ENCODE peak calls at places on chromosomes 16 and 17, in four cellular contexts. F is MM.1S, Y is astrocyte of the cerebellum, S is heart left ventricle. O is an unnamed sample.

GRCh38 chr17:40075216-40076100 is 12.7 kb downstream of the THRA start:
- DNase-seq in F (peak), Y (no peak), S (peak), O (no peak)

GRCh38 chr16:75251280-75252048 is at the start of gene BCAR1:
- DNase-seq in F (no peak), Y (no peak), S (peak), O (peak)

GRCh38 chr16:16121185-16121727 is 102.0 kb downstream of the ABCC6 start:
- DNase-seq in F (no peak), Y (no peak), S (no peak), O (no peak)

GRCh38 chr17:36599546-36600250 is 1.7 kb upstream of the MRM1 start:
- DNase-seq in F (no peak), Y (no peak), S (no peak), O (no peak)

GRCh38 chr17:82273327-82274133 is at the start of gene CSNK1D:
- DNase-seq in F (peak), Y (peak), S (peak), O (peak)

GRCh38 chr16:67858448-67858993 is 11.0 kb upstream of the CENPT start:
- DNase-seq in F (no peak), Y (no peak), S (peak), O (no peak)

GRCh38 chr16:11685844-11686618 is 17.8 kb downstream of the SNN start:
- DNase-seq in F (no peak), Y (no peak), S (no peak), O (peak)

GRCh38 chr17:28576758-28577465 is at the start of gene ALDOC:
- DNase-seq in F (peak), Y (peak), S (peak), O (peak)

GRCh38 chr17:40552806-40553693 is 12.2 kb downstream of the CCR7 start:
- DNase-seq in F (no peak), Y (no peak), S (no peak), O (peak)

GRCh38 chr17:17228521-17229279 is 8.3 kb downstream of the FLCN start:
- DNase-seq in F (no peak), Y (no peak), S (no peak), O (no peak)

GRCh38 chr16:48907906-48908634 is 298.1 kb upstream of the N4BP1 start:
- DNase-seq in F (no peak), Y (no peak), S (no peak), O (no peak)

GRCh38 chr17:50039058-50039457 is 16.9 kb upstream of the ITGA3 start:
- DNase-seq in F (no peak), Y (no peak), S (no peak), O (no peak)

GRCh38 chr16:30473231-30474061 is 904 bp downstream of the ITGAL start:
- DNase-seq in F (no peak), Y (no peak), S (no peak), O (no peak)

GRCh38 chr16:75810998-75811634 is 84.8 kb upstream of the CPHXL start:
- DNase-seq in F (no peak), Y (no peak), S (no peak), O (no peak)

GRCh38 chr17:73826872-73827228 is 182.6 kb upstream of the SDK2 start:
- DNase-seq in F (no peak), Y (no peak), S (no peak), O (no peak)

GRCh38 chr17:35796942-35797341 is 1.5 kb upstream of the MMP28 start:
- DNase-seq in F (no peak), Y (no peak), S (no peak), O (no peak)

GRCh38 chr16:3389663-3390338 is 11.0 kb downstream of the ZSCAN32 start:
- DNase-seq in F (no peak), Y (no peak), S (no peak), O (no peak)

GRCh38 chr16:11201498-11202259 is 54.3 kb downstream of the SOCS1 start:
- DNase-seq in F (no peak), Y (no peak), S (no peak), O (peak)

GRCh38 chr17:61720016-61720795 is 129.2 kb upstream of the NACA2 start:
- DNase-seq in F (no peak), Y (no peak), S (no peak), O (peak)

DNA sequence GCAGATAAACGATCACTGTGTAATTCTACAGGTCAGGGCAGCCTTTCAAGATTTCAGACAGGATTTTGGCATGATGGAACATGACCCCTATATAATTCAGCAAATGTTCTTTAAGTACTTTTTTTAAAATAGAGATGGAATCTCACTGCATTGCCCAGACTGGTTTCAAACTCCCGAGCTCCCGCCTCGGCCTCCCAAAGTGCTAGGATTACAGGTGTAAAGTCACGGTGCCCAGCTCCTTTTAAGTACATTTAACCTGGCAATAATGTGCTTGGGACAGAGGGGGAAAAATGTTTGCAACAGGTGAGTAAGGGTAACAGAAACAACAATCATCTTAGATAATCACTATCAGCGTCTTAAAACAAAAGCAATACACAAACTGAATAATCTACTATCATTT is 66.5 kb upstream of the PSMD7 start:
- DNase-seq in F (no peak), Y (no peak), S (no peak), O (no peak)
- H3K4me3 ChIP-seq in F (no peak), Y (no peak), S (no peak), O (no peak)

DNA sequence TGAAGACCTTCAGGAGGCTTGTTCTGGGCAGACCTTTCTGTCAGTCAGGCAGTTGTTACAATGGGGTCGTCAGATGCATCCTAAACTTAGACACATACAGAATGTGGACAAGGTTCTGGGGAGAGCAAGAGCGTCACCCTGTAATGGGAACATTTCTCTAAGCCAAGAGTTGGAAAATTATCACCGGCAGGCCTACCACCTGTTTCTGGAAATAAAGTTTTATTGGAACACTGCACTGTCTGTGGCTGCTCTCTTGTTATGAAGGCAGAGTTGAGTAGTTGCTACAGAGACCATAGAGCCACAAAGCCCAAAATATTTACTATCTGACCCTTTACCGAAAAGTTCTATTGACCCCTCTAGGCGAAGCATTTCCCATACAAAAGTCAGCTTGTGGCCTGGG is 106.2 kb downstream of the CPPED1 start:
- DNase-seq in F (no peak), Y (no peak), S (no peak), O (no peak)
- H3K4me3 ChIP-seq in F (no peak), Y (no peak), S (no peak), O (no peak)

DNA sequence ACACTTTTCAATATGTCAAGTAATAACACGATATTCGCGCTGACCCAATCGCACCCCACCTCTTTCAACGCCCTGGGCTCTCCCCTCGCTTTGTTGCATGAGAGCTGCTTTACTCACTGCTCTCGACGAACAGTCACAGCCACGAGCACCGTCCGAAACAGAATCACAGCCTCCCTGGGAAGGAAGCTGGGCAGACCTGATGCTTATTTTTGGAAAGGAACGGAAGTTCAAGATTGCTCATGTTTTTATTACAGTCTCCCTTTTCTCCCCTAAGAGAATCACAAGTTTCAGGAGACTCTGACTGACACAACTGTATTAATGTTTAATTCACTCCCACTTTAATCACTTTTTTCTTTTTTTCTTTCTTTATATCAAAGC is 67.8 kb downstream of the ANKRD11 start:
- DNase-seq in F (peak), Y (no peak), S (peak), O (no peak)
- H3K4me3 ChIP-seq in F (no peak), Y (no peak), S (no peak), O (no peak)

GRCh38 chr17:9036336-9036735 is 15.0 kb downstream of the NTN1 start:
- DNase-seq in F (no peak), Y (no peak), S (no peak), O (no peak)

GRCh38 chr17:9038380-9038779 is 17.1 kb downstream of the NTN1 start:
- DNase-seq in F (no peak), Y (no peak), S (no peak), O (no peak)

GRCh38 chr17:9032583-9032982 is 11.3 kb downstream of the NTN1 start:
- DNase-seq in F (no peak), Y (no peak), S (no peak), O (no peak)

GRCh38 chr17:9035249-9035648 is 13.9 kb downstream of the NTN1 start:
- DNase-seq in F (no peak), Y (no peak), S (no peak), O (no peak)

GRCh38 chr17:9037741-9038140 is 16.4 kb downstream of the NTN1 start:
- DNase-seq in F (no peak), Y (no peak), S (no peak), O (no peak)
- H3K4me3 ChIP-seq in F (no peak), Y (no peak), S (no peak), O (no peak)

O was measured in foreskin fibroblast.